ENCODE peak calls at places on chromosome X, in eight cellular contexts. I, O, T, P, V, F, N and B are unnamed samples.

GRCh38 chrX:112147206-112147605 is 64.6 kb upstream of the TRPC5 start:
- DNase-seq in F (peak), I (no peak), O (no peak), T (no peak), P (no peak), V (peak), N (no peak), B (no peak)

GRCh38 chrX:119729408-119730201 is 28.8 kb upstream of the SOWAHD start:
- DNase-seq in O (peak), F (peak), N (peak), T (peak), I (peak), V (peak), P (no peak), B (peak)

GRCh38 chrX:49137492-49137891 is 14.0 kb upstream of the GPKOW start:
- DNase-seq in N (no peak), V (no peak), T (no peak), I (no peak), O (no peak), P (no peak), F (no peak), B (no peak)

GRCh38 chrX:46918434-46918833 is 6.2 kb downstream of the JADE3 start:
- DNase-seq in O (no peak), T (no peak), P (no peak), V (peak), F (no peak), I (no peak), N (no peak), B (no peak)

GRCh38 chrX:136694491-136695087 is 46.6 kb downstream of the CD40LG start:
- DNase-seq in T (peak), N (peak), P (peak), V (peak), I (peak), F (peak), O (no peak), B (peak)

GRCh38 chrX:108250654-108251579 is 159.3 kb downstream of the ATG4A start:
- DNase-seq in P (no peak), T (no peak), O (no peak), N (no peak), I (no peak), V (no peak), F (no peak), B (no peak)

GRCh38 chrX:154142950-154143745 is 895 bp upstream of the OPN1LW start:
- DNase-seq in N (no peak), I (no peak), O (no peak), F (no peak), P (no peak), V (no peak), T (no peak), B (no peak)

GRCh38 chrX:21989415-21989814 is 42.7 kb upstream of the PHEX start:
- DNase-seq in N (peak), O (no peak), I (no peak), V (no peak), T (no peak), P (no peak), F (no peak), B (peak)

GRCh38 chrX:154531626-154532025 is 15.0 kb downstream of the G6PD start:
- DNase-seq in F (no peak), O (peak), P (no peak), N (no peak), T (no peak), V (peak), I (peak), B (no peak)

GRCh38 chrX:71378752-71379151 is 12.6 kb downstream of the TAF1 start:
- DNase-seq in V (no peak), P (no peak), F (no peak), I (no peak), N (no peak), T (no peak), O (no peak), B (no peak)

GRCh38 chrX:151675121-151675746 is 20.0 kb upstream of the PRRG3 start:
- DNase-seq in F (no peak), V (no peak), T (no peak), O (no peak), P (no peak), N (no peak), I (no peak), B (no peak)

GRCh38 chrX:103215037-103215767 is at the start of gene BEX4:
- DNase-seq in I (peak), N (peak), V (peak), T (peak), F (peak), P (peak), O (peak), B (peak)

GRCh38 chrX:108165349-108166111 is 74.0 kb downstream of the ATG4A start:
- DNase-seq in I (peak), P (no peak), V (peak), N (no peak), T (no peak), O (no peak), F (peak), B (no peak)

GRCh38 chrX:1387141-1387776 is 4.7 kb downstream of the SLC25A6 start:
- DNase-seq in I (no peak), F (peak), N (no peak), V (no peak), O (no peak), T (no peak), P (no peak), B (no peak)

GRCh38 chrX:33277046-33277445 is 65.7 kb upstream of the DMD start:
- DNase-seq in T (no peak), O (no peak), N (no peak), V (no peak), F (no peak), I (no peak), P (no peak), B (no peak)

GRCh38 chrX:24024819-24025740 is 1.9 kb downstream of the KLHL15 start:
- DNase-seq in N (peak), I (peak), P (peak), O (peak), V (peak), F (peak), T (peak), B (peak)

GRCh38 chrX:8042304-8042703 is 115.1 kb upstream of the PNPLA4 start:
- DNase-seq in N (no peak), F (peak), V (no peak), I (no peak), P (no peak), T (peak), O (no peak), B (no peak)
- TF ChIP-seq CTCF in N (no peak), F (no peak), V (peak), I (peak), P (no peak), T (peak), O (no peak), B (no peak)

DNA sequence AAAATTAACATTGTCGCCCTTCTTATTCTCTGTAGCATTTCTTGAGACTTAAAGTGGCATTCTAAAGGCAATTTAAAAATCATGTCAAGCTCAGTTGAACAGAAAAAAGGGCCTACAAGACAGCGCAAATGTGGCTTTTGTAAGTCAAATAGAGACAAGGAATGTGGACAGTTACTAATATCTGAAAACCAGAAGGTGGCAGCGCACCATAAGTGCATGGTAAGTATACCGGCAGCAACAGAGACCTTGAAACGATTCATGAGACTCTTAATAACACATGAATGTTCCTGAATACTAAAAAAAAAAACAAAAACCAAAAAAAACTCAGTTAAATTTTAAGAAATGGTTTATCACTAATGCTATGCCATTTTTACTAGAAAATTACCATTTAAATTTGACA is 82.4 kb upstream of the HPRT1 start:
- DNase-seq in N (peak), F (peak), T (peak), P (no peak), O (no peak), I (peak), V (peak), B (no peak)
- TF ChIP-seq CTCF in N (no peak), F (peak), T (peak), P (no peak), O (no peak), I (peak), V (peak), B (peak)

GRCh38 chrX:12811658-12812057 is 20.4 kb downstream of the PRPS2 start:
- DNase-seq in I (no peak), T (no peak), V (no peak), F (no peak), N (no peak), O (no peak), P (no peak), B (no peak)

GRCh38 chrX:12819231-12819630 is 28.0 kb downstream of the PRPS2 start:
- DNase-seq in F (no peak), P (no peak), O (no peak), I (no peak), N (no peak), V (no peak), T (peak), B (no peak)

DNA sequence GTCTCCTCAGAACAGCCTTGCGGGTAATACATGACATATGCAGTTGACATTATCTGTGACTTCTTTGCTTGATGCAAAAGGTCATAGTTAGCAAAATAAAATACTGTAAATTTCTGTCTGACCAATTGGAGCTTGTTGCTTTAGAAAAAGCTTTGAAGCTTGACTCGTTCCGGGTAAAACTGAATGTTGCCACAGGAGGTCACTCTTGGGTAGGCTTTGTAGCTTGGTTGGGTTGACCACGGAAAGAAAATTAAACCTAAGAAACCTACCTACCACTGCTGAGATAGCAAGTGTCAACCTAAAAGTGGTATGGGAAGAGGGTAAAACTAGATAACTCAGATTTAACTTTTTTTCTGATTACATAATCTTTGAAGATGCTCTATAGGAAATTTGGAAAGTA is 23.2 kb downstream of the PRPS2 start:
- DNase-seq in V (peak), F (peak), P (peak), I (peak), T (peak), N (peak), O (peak), B (peak)
- TF ChIP-seq CTCF in V (peak), F (peak), P (peak), I (peak), T (peak), N (peak), O (peak), B (peak)

DNA sequence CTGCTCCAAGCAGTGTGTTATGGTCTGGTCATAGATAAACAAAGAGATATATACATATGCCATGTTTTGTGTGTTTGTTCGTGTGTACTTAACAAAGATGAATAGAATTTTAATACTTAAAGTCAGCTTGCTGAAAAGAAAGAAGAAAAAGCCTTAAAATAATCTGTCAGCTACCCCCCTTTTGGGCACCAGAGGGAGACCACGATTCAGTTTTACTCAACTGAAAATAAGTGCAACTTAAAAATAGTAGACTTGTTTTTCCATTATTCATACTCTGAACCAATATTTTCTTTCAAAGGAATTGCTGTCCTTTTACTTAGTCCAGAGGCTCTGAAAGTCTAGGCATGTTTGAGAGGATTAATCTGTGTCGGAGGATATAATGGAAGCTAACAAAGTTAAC is 181.7 kb upstream of the AGTR2 start:
- DNase-seq in F (peak), O (no peak), I (no peak), N (no peak), T (no peak), P (no peak), V (no peak), B (no peak)
- TF ChIP-seq CTCF in F (peak), O (no peak), I (peak), N (no peak), T (no peak), P (peak), V (no peak), B (peak)